ENCODE peak calls at places on chromosomes 5 and 9, in six cellular contexts. H, P, A, J, C and G are unnamed samples.

GRCh38 chr9:127258884-127259471 is 5.6 kb upstream of the GARNL3 start:
- DNase-seq in H (no peak), P (peak; percentile 16), A (no peak), J (no peak), C (no peak), G (no peak)

GRCh38 chr9:68720656-68721313 is 15.7 kb downstream of the PIP5K1B start:
- DNase-seq in H (no peak), P (no peak), A (no peak), J (no peak), C (no peak), G (no peak)

GRCh38 chr5:136506131-136506530 is 140.8 kb upstream of the TRPC7 start:
- DNase-seq in H (no peak), P (no peak), A (no peak), J (no peak), C (no peak), G (no peak)

GRCh38 chr5:10607666-10608442 is 44.0 kb downstream of the ANKRD33B start:
- DNase-seq in H (peak; percentile 77), P (peak; percentile 54), A (peak; percentile 92), J (no peak), C (no peak), G (peak; percentile 90)

GRCh38 chr9:135683401-135684034 is 15.8 kb downstream of the SOHLH1 start:
- DNase-seq in H (no peak), P (no peak), A (no peak), J (no peak), C (no peak), G (no peak)

GRCh38 chr5:14213813-14214585 is 70.9 kb downstream of the TRIO start:
- DNase-seq in H (no peak), P (no peak), A (no peak), J (no peak), C (no peak), G (no peak)

GRCh38 chr5:159576902-159577301 is 246.6 kb upstream of the IL12B start:
- DNase-seq in H (no peak), P (no peak), A (peak; percentile 17), J (no peak), C (no peak), G (no peak)

GRCh38 chr5:141832131-141832530 is 46.1 kb downstream of the PCDH1 start:
- DNase-seq in H (no peak), P (no peak), A (no peak), J (no peak), C (peak; percentile 20), G (no peak)

GRCh38 chr5:71946631-71947030 is 160.6 kb upstream of the MAP1B start:
- DNase-seq in H (no peak), P (no peak), A (no peak), J (no peak), C (no peak), G (no peak)

GRCh38 chr5:55994998-55995914 is 493 bp upstream of the IL6ST start:
- DNase-seq in H (peak; percentile 99), P (peak; percentile 99), A (peak; percentile 97), J (peak; percentile 100), C (peak; percentile 83), G (peak; percentile 97)

GRCh38 chr5:59062986-59063683 is 480.3 kb downstream of the RAB3C start:
- DNase-seq in H (peak; percentile 46), P (no peak), A (peak; percentile 97), J (no peak), C (no peak), G (peak; percentile 59)

GRCh38 chr9:98108540-98109031 is 10.4 kb downstream of the TRIM14 start:
- DNase-seq in H (no peak), P (no peak), A (no peak), J (no peak), C (no peak), G (no peak)

GRCh38 chr9:89991204-89991790 is 386.5 kb downstream of the GADD45G start:
- DNase-seq in H (no peak), P (no peak), A (no peak), J (no peak), C (peak; percentile 68), G (no peak)

GRCh38 chr5:78983601-78984000 is 1.5 kb downstream of the ARSB start:
- DNase-seq in H (no peak), P (no peak), A (no peak), J (no peak), C (no peak), G (no peak)

GRCh38 chr5:28430565-28431178 is 1392.3 kb upstream of the CDH9 start:
- DNase-seq in H (peak; percentile 1), P (no peak), A (no peak), J (no peak), C (no peak), G (no peak)

GRCh38 chr9:21576331-21577189 is 94.4 kb upstream of the IFNE start:
- DNase-seq in H (peak; percentile 94), P (no peak), A (peak; percentile 89), J (no peak), C (peak; percentile 97), G (peak; percentile 93)

GRCh38 chr5:59609501-59610265 is 283.8 kb downstream of the PDE4D start:
- DNase-seq in H (no peak), P (no peak), A (no peak), J (no peak), C (no peak), G (no peak)

GRCh38 chr5:50580506-50580905 is 85.9 kb upstream of the PARP8 start:
- DNase-seq in H (no peak), P (no peak), A (no peak), J (no peak), C (peak; percentile 84), G (no peak)

GRCh38 chr5:166165600-166165999 is 2125.8 kb upstream of the WWC1 start:
- DNase-seq in H (peak; percentile 0), P (no peak), A (no peak), J (no peak), C (no peak), G (no peak)

GRCh38 chr5:104265531-104266130 is 703.0 kb upstream of the NUDT12 start:
- DNase-seq in H (no peak), P (no peak), A (no peak), J (no peak), C (no peak), G (no peak)

GRCh38 chr5:151846765-151847164 is 75.0 kb downstream of the G3BP1 start:
- DNase-seq in H (no peak), P (no peak), A (no peak), J (no peak), C (no peak), G (no peak)

GRCh38 chr5:172005708-172006377 is 595 bp downstream of the FBXW11 start:
- DNase-seq in H (no peak), P (peak; percentile 26), A (no peak), J (no peak), C (peak; percentile 17), G (peak; percentile 20)

GRCh38 chr9:91757802-91758201 is 192.2 kb downstream of the ROR2 start:
- DNase-seq in H (no peak), P (no peak), A (no peak), J (no peak), C (no peak), G (no peak)

GRCh38 chr5:65721050-65721774 is 697 bp downstream of the SGTB start:
- DNase-seq in H (peak; percentile 75), P (peak; percentile 37), A (peak; percentile 81), J (peak; percentile 93), C (peak; percentile 57), G (peak; percentile 61)

GRCh38 chr5:42502613-42503470 is 79.6 kb downstream of the GHR start:
- DNase-seq in H (peak; percentile 22), P (no peak), A (peak; percentile 11), J (no peak), C (peak; percentile 63), G (no peak)

GRCh38 chr5:33223563-33224305 is 217.0 kb upstream of the TARS1 start:
- DNase-seq in H (no peak), P (no peak), A (peak; percentile 46), J (no peak), C (no peak), G (peak; percentile 28)

GRCh38 chr5:74206571-74207550 is 433.7 kb downstream of the ENC1 start:
- DNase-seq in H (peak; percentile 82), P (peak; percentile 36), A (peak; percentile 79), J (peak; percentile 86), C (peak; percentile 76), G (peak; percentile 72)

GRCh38 chr5:74209566-74209965 is 431.0 kb downstream of the ENC1 start:
- DNase-seq in H (no peak), P (no peak), A (no peak), J (no peak), C (no peak), G (no peak)

GRCh38 chr5:74201334-74202081 is 439.0 kb downstream of the ENC1 start:
- DNase-seq in H (peak; percentile 46), P (peak; percentile 42), A (peak; percentile 30), J (peak; percentile 86), C (peak; percentile 69), G (peak; percentile 41)

GRCh38 chr5:74200560-74200959 is 440.0 kb downstream of the ENC1 start:
- DNase-seq in H (no peak), P (no peak), A (no peak), J (peak; percentile 62), C (no peak), G (no peak)

DNA sequence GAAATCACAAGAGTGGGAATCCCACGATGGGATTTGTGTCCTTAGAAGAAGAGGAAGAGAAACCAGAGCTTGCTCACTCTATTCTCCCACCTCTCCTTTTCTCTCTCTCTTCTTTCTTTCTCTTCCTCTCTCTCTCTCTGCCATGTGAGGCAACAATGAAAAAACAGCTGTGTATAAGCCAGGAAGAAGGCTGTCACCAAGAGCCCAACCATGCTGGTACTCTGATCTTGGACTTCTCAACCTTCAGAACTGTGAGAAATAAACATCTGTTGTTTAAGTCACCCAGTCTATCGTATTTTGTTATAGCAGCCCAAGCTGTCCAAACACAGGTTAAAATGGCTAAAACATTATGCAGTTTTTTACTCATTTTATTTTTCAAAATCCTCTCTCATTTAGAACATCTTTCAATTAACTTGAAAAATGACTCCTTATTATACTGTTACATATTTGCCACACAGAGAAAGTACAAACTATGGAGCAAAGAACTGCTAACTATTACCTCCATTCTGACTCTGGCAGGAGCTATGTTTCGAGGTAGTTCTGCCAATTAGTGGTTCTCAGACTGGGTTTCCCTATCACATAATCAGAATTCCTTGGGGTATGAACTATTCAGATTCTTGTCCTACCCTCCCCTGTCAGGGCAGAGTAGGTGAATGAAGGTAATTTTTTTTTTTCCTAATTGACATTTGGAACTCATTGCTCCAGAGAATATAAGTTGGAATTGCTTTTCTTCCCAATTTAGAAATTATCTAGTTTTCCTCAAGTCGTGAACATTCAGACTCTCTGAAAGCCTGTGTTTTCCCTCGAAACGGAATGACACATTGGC is 434.6 kb downstream of the ENC1 start:
- DNase-seq in H (no peak), P (no peak), A (no peak), J (no peak), C (no peak), G (peak; percentile 11)
- H3K4me3 ChIP-seq in H (no peak overlapping the region), P (no peak overlapping the region), A (no peak overlapping the region), J (no peak overlapping the region), C (no peak overlapping the region), G (no peak overlapping the region)

GRCh38 chr5:176133877-176134276 is 104.3 kb upstream of the SIMC1 start:
- DNase-seq in H (no peak), P (no peak), A (no peak), J (no peak), C (no peak), G (no peak)
- H3K4me3 ChIP-seq in H (no peak overlapping the region), P (no peak overlapping the region), A (no peak overlapping the region), J (no peak overlapping the region), C (no peak overlapping the region), G (no peak overlapping the region)

GRCh38 chr5:1294839-1295649 is at the start of gene TERT:
- DNase-seq in H (no peak), P (no peak), A (no peak), J (no peak), C (no peak), G (no peak)
- H3K4me3 ChIP-seq in H (no peak within 1 kb of the TSS), P (no peak within 1 kb of the TSS), A (no peak within 1 kb of the TSS), J (no peak within 1 kb of the TSS), C (no peak within 1 kb of the TSS), G (no peak within 1 kb of the TSS)

GRCh38 chr9:70043285-70043684 is 363 bp upstream of the MAMDC2 start:
- DNase-seq in H (no peak), P (no peak), A (no peak), J (no peak), C (no peak), G (no peak)
- H3K4me3 ChIP-seq in H (peak overlapping the region; percentile 51), P (no peak overlapping the region), A (peak overlapping the region; percentile 55), J (peak overlapping the region; percentile 85), C (no peak overlapping the region), G (peak overlapping the region; percentile 47)